ENCODE peak calls at places on chromosome 11, in four cellular contexts. C is SK-N-SH, I is GM12878, A is HepG2. X is an unnamed sample.

GRCh38 chr11:75823415-75823814 is 8.4 kb downstream of the UVRAG start:
- DNase-seq in A (no peak), I (no peak), C (no peak), X (no peak)

GRCh38 chr11:97996762-97997161 is 1024.0 kb upstream of the CNTN5 start:
- DNase-seq in I (no peak), C (no peak), A (no peak), X (no peak)

GRCh38 chr11:104343578-104343977 is 179.6 kb upstream of the PDGFD start:
- DNase-seq in I (no peak), A (no peak), C (no peak), X (no peak)

GRCh38 chr11:4118107-4118506 is 23.5 kb downstream of the RRM1 start:
- DNase-seq in A (no peak), C (no peak), I (no peak), X (no peak)

GRCh38 chr11:134556186-134556585 is 144.1 kb upstream of the B3GAT1 start:
- DNase-seq in I (no peak), A (no peak), C (no peak), X (no peak)

GRCh38 chr11:66312549-66313320 is 4.1 kb downstream of the CD248 start:
- DNase-seq in A (peak), I (no peak), C (peak), X (peak)

GRCh38 chr11:126082251-126083109 is 19.8 kb upstream of the CDON start:
- DNase-seq in C (no peak), I (no peak), A (no peak), X (no peak)

GRCh38 chr11:9565822-9566560 is 7.5 kb upstream of the WEE1 start:
- DNase-seq in A (peak), I (peak), C (peak), X (peak)

GRCh38 chr11:13135385-13136271 is 126.5 kb downstream of the RASSF10 start:
- DNase-seq in A (peak), I (no peak), C (no peak), X (no peak)

GRCh38 chr11:110750100-110750499 is 37.9 kb upstream of the ARHGAP20 start:
- DNase-seq in C (no peak), I (no peak), A (no peak), X (no peak)

GRCh38 chr11:12215192-12215591 is 104.8 kb downstream of the MICAL2 start:
- DNase-seq in A (no peak), C (no peak), I (no peak), X (no peak)

GRCh38 chr11:7449841-7450214 is 35.5 kb upstream of the OLFML1 start:
- DNase-seq in A (no peak), C (no peak), I (no peak), X (no peak)

GRCh38 chr11:6321961-6322362 is 1.7 kb upstream of the CAVIN3 start:
- DNase-seq in I (no peak), A (no peak), C (no peak), X (no peak)

GRCh38 chr11:11569936-11570491 is 51.8 kb downstream of the GALNT18 start:
- DNase-seq in I (no peak), A (no peak), C (no peak), X (no peak)

GRCh38 chr11:10750838-10751580 is at the start of gene CTR9:
- DNase-seq in I (peak), C (peak), A (peak), X (peak)

GRCh38 chr11:8805256-8805655 is 105.7 kb upstream of the AKIP1 start:
- DNase-seq in C (no peak), I (no peak), A (no peak), X (no peak)

GRCh38 chr11:87299041-87299481 is 261.3 kb downstream of the TMEM135 start:
- DNase-seq in C (no peak), I (no peak), A (no peak), X (no peak)

GRCh38 chr11:63641727-63642126 is 27.5 kb upstream of the PLAAT3 start:
- DNase-seq in C (no peak), I (no peak), A (no peak), X (no peak)

GRCh38 chr11:17611049-17611448 is 64.0 kb downstream of the OTOG start:
- DNase-seq in I (no peak), A (no peak), C (no peak), X (no peak)

GRCh38 chr11:104812416-104812815 is 85.8 kb downstream of the CASP12 start:
- DNase-seq in A (no peak), C (no peak), I (no peak), X (no peak)

GRCh38 chr11:66579017-66579606 is 10.7 kb upstream of the CTSF start:
- DNase-seq in C (peak), A (peak), I (no peak), X (peak)

GRCh38 chr11:12421386-12421785 is 44.0 kb downstream of the PARVA start:
- DNase-seq in A (no peak), C (peak), I (no peak), X (no peak)

GRCh38 chr11:48031602-48032001 is 51.2 kb downstream of the PTPRJ start:
- DNase-seq in A (no peak), I (no peak), C (no peak), X (no peak)

GRCh38 chr11:88543902-88544655 is 206.5 kb upstream of the CTSC start:
- DNase-seq in I (peak), A (peak), C (peak), X (peak)

GRCh38 chr11:95076416-95076815 is 9.7 kb downstream of the SRSF8 start:
- DNase-seq in A (no peak), I (no peak), C (no peak), X (no peak)

GRCh38 chr11:10318527-10318802 is 13.6 kb downstream of the ADM start:
- DNase-seq in A (no peak), C (no peak), I (no peak), X (no peak)

GRCh38 chr11:30281476-30282288 is 41.2 kb upstream of the ARL14EP start:
- DNase-seq in C (no peak), A (no peak), I (no peak), X (no peak)

GRCh38 chr11:3197044-3197715 is 21.4 kb downstream of the MRGPRG start:
- DNase-seq in I (no peak), C (no peak), A (no peak), X (no peak)

GRCh38 chr11:57762235-57762866 is 749 bp downstream of the CTNND1 start:
- DNase-seq in C (peak), I (no peak), A (no peak), X (no peak)

GRCh38 chr11:120032766-120033390 is 105.0 kb downstream of the TRIM29 start:
- DNase-seq in A (no peak), I (no peak), C (peak), X (no peak)

GRCh38 chr11:45150943-45151342 is 4.5 kb downstream of the PRDM11 start:
- DNase-seq in A (no peak), C (no peak), I (no peak), X (no peak)

GRCh38 chr11:818396-819128 is at the start of gene PNPLA2:
- DNase-seq in A (peak), C (no peak), I (no peak), X (no peak)

GRCh38 chr11:41660585-41660984 is 201.1 kb upstream of the LRRC4C start:
- DNase-seq in I (no peak), C (no peak), A (no peak), X (no peak)

GRCh38 chr11:72297828-72298227 is 53.9 kb upstream of the PHOX2A start:
- DNase-seq in A (no peak), I (no peak), C (no peak), X (no peak)

GRCh38 chr11:110261195-110262140 is 34.9 kb downstream of the RDX start:
- DNase-seq in I (no peak), C (no peak), A (no peak), X (no peak)

GRCh38 chr11:12235945-12236743 is 125.8 kb downstream of the MICAL2 start:
- DNase-seq in I (peak), A (peak), C (peak), X (peak)

GRCh38 chr11:9092846-9093778 is 1.7 kb upstream of the SCUBE2 start:
- DNase-seq in C (peak), I (no peak), A (no peak), X (no peak)

GRCh38 chr11:62928011-62928410 is 6.8 kb upstream of the CHRM1 start:
- DNase-seq in A (peak), C (peak), I (no peak), X (no peak)

GRCh38 chr11:105612766-105613165 is 2.9 kb downstream of the GRIA4 start:
- DNase-seq in A (no peak), C (no peak), I (no peak), X (no peak)

GRCh38 chr11:62573006-62573591 is 592 bp downstream of the EEF1G start:
- DNase-seq in I (no peak), C (peak), A (no peak), X (no peak)

DNA sequence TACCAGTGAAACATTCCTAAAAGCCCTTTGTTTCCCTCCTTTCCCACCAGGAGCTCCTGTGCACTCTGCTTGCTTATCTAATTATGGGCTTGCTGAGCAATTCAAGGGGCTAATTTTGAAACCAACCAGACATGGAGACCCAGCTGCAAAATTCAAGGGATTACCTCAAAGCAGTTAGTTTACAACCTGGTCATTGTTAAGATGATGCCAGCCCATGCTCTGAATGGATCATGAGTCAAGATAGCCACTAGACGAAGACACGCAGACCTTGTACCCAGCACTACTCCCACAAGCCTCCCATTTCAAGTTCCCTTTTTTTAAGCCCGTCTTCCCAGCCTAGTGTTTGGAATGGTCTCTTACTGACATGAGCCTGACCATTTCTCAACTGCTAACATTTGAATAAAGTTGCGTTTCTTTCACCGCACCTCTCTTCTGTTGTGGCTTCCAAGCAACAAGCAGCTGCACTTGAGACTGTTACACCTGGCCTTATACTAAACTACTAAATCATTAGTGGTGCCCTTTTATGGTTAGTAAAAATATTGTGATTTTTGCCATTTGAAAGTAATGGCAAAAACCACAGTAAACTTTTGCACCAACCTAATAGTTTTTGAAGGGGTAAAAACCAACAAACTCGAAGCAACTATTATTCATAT is 315.3 kb upstream of the LUZP2 start:
- DNase-seq in C (no peak), I (no peak), A (no peak), X (no peak)
- TF ChIP-seq NFIC in C (no peak), I (no peak), A (no peak), X (no peak)

DNA sequence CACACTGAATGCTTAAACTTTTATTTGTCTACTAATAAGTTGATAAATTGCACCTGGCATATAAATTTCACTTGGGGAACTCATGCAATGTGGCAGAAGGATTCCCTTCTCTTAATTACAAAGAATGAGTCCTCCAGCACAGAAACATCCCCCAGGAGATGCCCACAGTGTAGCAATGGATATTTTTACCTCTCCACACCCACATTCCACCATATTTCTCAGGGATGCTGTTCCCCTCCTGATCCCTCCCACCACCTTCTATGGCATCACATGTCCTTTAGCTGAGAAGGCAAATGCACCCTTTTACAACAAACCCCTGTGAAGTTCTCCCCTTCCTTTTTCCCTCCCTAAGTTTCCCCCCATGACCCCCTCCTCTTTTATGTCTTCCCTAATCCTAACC is 56.1 kb upstream of the UBASH3B start:
- DNase-seq in A (no peak), I (no peak), C (no peak), X (no peak)
- TF ChIP-seq NFIC in A (no peak), I (no peak), C (no peak), X (no peak)

GRCh38 chr11:113378013-113378412 is 9.6 kb upstream of the ANKK1 start:
- DNase-seq in A (no peak), C (peak), I (no peak), X (no peak)
- TF ChIP-seq NFIC in A (no peak), C (no peak), I (no peak), X (no peak)

GRCh38 chr11:65214212-65214845 is 32.6 kb downstream of the CAPN1 start:
- DNase-seq in A (no peak), I (no peak), C (no peak), X (no peak)
- TF ChIP-seq NFIC in A (no peak), I (no peak), C (no peak), X (no peak)

DNA sequence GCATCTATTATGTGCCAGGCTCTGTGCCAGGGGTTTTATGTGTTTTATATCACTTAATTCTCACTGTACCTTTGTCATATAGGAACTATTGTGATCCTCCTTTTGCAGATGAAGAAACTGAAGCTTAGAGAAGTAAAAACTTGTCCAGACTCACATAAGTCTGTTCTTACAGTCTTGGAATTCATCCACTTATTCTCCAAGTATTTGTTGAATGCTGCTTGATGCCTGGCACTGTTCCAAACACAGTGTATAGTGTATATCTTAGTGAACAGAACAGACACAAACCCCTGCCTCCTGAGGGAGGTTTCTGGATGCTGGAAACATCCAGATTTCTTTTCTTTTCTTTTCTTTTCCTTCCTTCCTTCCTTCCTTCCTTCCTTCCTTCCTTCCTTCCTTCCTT is 29.0 kb upstream of the FGF3 start:
- DNase-seq in C (no peak), A (no peak), I (no peak), X (no peak)
- TF ChIP-seq NFIC in C (no peak), A (no peak), I (no peak), X (peak)

GRCh38 chr11:43933226-43933607 is 9.2 kb upstream of the C11orf96 start:
- DNase-seq in C (no peak), A (no peak), I (no peak), X (no peak)
- TF ChIP-seq NFIC in C (no peak), A (no peak), I (no peak), X (no peak)

GRCh38 chr11:131246156-131246555 is 124.3 kb upstream of the NTM start:
- DNase-seq in C (no peak), I (no peak), A (no peak), X (no peak)
- TF ChIP-seq NFIC in C (no peak), I (no peak), A (no peak), X (no peak)

GRCh38 chr11:70398834-70399680 is 728 bp downstream of the CTTN start:
- DNase-seq in I (no peak), A (no peak), C (peak), X (peak)
- TF ChIP-seq NFIC in I (no peak), A (no peak), C (no peak), X (no peak)

DNA sequence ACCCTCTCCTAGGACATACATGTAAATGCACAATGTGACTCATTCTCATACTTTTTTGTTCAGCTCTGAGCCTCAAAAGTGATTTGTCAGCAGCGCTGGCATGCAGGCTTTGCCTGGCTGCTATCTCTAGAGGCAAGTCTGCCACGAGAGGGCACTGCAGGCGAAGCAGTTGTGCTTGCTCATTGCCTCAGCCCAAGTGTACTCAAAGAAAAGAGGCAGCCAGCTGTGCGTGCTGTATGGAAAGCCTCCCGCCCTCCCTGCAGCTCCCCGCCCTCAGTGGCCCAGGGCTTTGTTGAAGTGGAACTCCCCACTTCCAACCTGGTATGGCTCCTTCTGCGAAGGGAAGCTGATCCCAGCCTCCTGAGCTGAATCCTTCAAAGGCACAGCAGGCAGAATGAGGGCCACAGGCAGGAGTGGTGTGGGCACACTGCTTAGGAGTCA is 16.3 kb downstream of the SDHAF2 start:
- DNase-seq in C (peak), A (peak), I (no peak), X (peak)
- TF ChIP-seq NFIC in C (no peak), A (no peak), I (no peak), X (peak)

GRCh38 chr11:118535261-118535660 is 4.3 kb downstream of the TMEM25 start:
- DNase-seq in I (no peak), A (no peak), C (no peak), X (no peak)
- TF ChIP-seq NFIC in I (no peak), A (no peak), C (no peak), X (no peak)

X was measured in K562.